ENCODE peak calls at places on chromosomes 3 and 15, in five cellular contexts. I is HepG2, K is endothelial cell of umbilical vein, P is A549, U is GM12878. T is an unnamed sample.
A peak's percentile ranks its signal among the peaks of the same experiment; 100 is the strongest.

GRCh38 chr3:60933828-60934227 is 317.4 kb downstream of the FHIT start:
- DNase-seq in I (no peak), K (no peak), P (no peak), U (no peak), T (no peak)

GRCh38 chr3:54087581-54088410 is 34.6 kb upstream of the CACNA2D3 start:
- DNase-seq in I (no peak), K (no peak), P (no peak), U (no peak), T (no peak)

GRCh38 chr3:156655819-156656566 is 18.4 kb upstream of the TIPARP start:
- DNase-seq in I (no peak), K (no peak), P (no peak), U (no peak), T (no peak)

GRCh38 chr15:85649372-85649771 is 145.4 kb downstream of the KLHL25 start:
- DNase-seq in I (peak; percentile 74), K (peak; percentile 70), P (peak; percentile 36), U (no peak), T (peak; percentile 85)

GRCh38 chr15:87287156-87287555 is 969.4 kb downstream of the NTRK3 start:
- DNase-seq in I (no peak), K (no peak), P (peak; percentile 3), U (no peak), T (no peak)

GRCh38 chr3:41477399-41478014 is 278.2 kb downstream of the CTNNB1 start:
- DNase-seq in I (peak; percentile 39), K (no peak), P (no peak), U (no peak), T (no peak)

GRCh38 chr3:72960812-72961518 is 35.6 kb upstream of the PPP4R2 start:
- DNase-seq in I (peak; percentile 86), K (no peak), P (no peak), U (no peak), T (no peak)

GRCh38 chr3:186983372-186984058 is 53.2 kb downstream of the ST6GAL1 start:
- DNase-seq in I (no peak), K (no peak), P (no peak), U (no peak), T (no peak)

GRCh38 chr3:39103791-39104552 is 3.5 kb downstream of the GORASP1 start:
- DNase-seq in I (no peak), K (no peak), P (no peak), U (no peak), T (no peak)

GRCh38 chr3:131193671-131194291 is 167.1 kb downstream of the NEK11 start:
- DNase-seq in I (no peak), K (no peak), P (peak; percentile 9), U (no peak), T (no peak)

GRCh38 chr3:9944271-9944670 is 7.9 kb downstream of the PRRT3 start:
- DNase-seq in I (no peak), K (no peak), P (no peak), U (no peak), T (no peak)

GRCh38 chr3:162367443-162368132 is 871.0 kb downstream of the OTOL1 start:
- DNase-seq in I (no peak), K (no peak), P (no peak), U (no peak), T (no peak)

GRCh38 chr3:149717391-149718056 is 34.8 kb downstream of the COMMD2 start:
- DNase-seq in I (peak; percentile 51), K (peak; percentile 87), P (peak; percentile 83), U (no peak), T (peak; percentile 61)

GRCh38 chr15:97235285-97235985 is 725.1 kb upstream of the ARRDC4 start:
- DNase-seq in I (peak; percentile 30), K (peak; percentile 71), P (peak; percentile 49), U (no peak), T (peak; percentile 75)

GRCh38 chr15:69154684-69155083 is 5.8 kb upstream of the GLCE start:
- DNase-seq in I (no peak), K (peak; percentile 96), P (no peak), U (no peak), T (no peak)

GRCh38 chr3:10432931-10433330 is 72.5 kb downstream of the ATP2B2 start:
- DNase-seq in I (no peak), K (no peak), P (no peak), U (no peak), T (no peak)

GRCh38 chr3:127858477-127858876 is 36.2 kb upstream of the MGLL start:
- DNase-seq in I (no peak), K (no peak), P (no peak), U (no peak), T (no peak)

GRCh38 chr3:58518304-58518789 is 18.6 kb downstream of the ACOX2 start:
- DNase-seq in I (peak; percentile 75), K (no peak), P (no peak), U (no peak), T (peak; percentile 48)

DNA sequence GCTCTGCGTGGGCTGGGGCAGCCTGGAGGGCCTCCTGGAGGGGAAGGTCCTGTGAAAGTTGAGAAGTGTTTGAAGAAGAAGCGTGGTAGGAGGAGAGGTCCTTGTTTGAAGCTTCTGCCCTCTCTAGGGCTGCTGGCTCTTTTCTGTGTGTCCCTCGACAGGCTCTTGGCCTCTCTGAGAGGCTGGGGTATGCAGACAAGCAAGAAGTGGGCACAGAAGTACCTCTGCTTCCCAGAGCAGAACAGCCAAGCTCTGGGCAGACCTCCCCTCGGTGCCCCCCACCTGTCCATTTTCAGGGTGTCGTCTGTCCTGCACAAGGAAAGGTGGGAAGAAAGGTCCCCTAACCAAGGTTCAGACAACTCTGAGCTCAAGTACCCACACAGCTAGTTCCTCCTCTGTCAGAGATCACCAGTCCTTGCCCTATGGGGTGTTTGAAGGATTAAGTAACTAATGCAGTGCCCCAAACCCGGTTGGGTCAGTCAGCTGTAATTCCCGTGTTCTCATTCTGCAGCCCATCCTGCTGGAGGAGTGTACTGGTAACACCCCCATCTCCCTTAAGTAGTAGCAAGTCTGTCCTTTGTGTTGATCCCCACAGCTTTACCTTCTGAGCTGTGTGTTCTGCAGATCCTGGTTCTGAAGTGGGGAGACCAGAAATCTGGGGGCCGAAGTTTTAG is 6.3 kb downstream of the CSK start:
- DNase-seq in I (no peak), K (no peak), P (no peak), U (no peak), T (peak; percentile 69)
- H3K4me3 ChIP-seq in I (no peak overlapping the region), K (no peak overlapping the region), P (no peak overlapping the region), U (peak overlapping the region; percentile 77), T (peak overlapping the region; percentile 44)

GRCh38 chr3:27468283-27468886 is 15.8 kb downstream of the SLC4A7 start:
- DNase-seq in I (no peak), K (no peak), P (no peak), U (no peak), T (no peak)

GRCh38 chr3:27462228-27462627 is 22.0 kb downstream of the SLC4A7 start:
- DNase-seq in I (no peak), K (no peak), P (no peak), U (no peak), T (no peak)

GRCh38 chr3:27464646-27465045 is 19.5 kb downstream of the SLC4A7 start:
- DNase-seq in I (no peak), K (no peak), P (no peak), U (no peak), T (no peak)

GRCh38 chr3:27472166-27472565 is 12.0 kb downstream of the SLC4A7 start:
- DNase-seq in I (no peak), K (no peak), P (no peak), U (no peak), T (peak; percentile 38)

GRCh38 chr3:27467545-27467944 is 16.6 kb downstream of the SLC4A7 start:
- DNase-seq in I (peak; percentile 28), K (peak; percentile 70), P (peak; percentile 57), U (no peak), T (peak; percentile 53)
- TF ChIP-seq MYC in I (no peak), K (no peak), P (no peak), U (no peak), T (no peak)

GRCh38 chr15:92892201-92892555 is 7.9 kb upstream of the CHD2 start:
- DNase-seq in I (no peak), K (no peak), P (no peak), U (no peak), T (no peak)
- TF ChIP-seq MAX in I (no peak), K (no peak), P (no peak), U (no peak), T (no peak)

DNA sequence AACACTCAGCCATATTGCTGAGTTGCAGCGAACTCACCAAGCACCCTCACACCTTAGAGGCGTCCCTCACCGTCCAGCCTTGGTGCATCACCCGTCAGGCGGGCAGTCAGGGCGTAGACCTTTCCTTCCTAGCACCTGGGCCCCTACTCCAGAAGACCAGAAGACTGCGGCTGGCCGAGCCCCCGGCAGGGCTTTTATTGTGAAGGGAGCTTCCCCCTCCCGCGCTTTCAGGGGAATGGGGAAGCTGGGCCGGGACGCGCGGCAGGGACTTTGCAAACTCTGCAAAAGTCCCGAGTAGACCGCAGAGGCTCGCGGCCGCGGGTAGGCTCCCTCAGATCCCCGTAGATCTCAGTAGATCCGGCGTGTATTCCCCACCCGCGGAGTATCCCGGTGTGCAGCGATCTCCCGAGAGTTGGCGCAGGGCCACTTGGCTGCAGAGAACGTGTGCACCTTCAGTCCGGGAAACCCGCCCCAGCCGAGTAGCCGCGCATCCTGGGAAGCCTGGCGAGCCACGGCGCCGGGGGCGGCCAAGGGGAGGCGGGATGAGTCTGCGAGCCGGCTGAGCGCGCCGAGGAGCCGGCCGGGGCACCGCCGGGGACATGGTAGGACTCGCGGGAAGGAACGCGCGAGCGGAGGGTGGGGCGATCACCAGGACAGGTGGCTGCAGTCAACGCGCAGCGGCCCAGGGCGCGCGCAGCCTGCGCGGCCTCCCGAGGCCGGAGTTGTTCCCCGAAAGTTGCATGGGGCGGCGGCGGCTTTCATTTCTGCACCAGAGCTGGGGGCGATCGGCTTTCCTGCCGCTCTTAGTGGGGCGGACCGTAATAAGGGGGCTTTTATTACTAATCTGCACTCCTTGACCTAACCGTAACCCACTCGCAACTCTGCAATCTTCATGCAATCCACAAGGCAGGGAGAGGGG is at the start of gene GASK1A:
- DNase-seq in I (no peak), K (no peak), P (no peak), U (no peak), T (peak; percentile 55)
- H3K4me3 ChIP-seq in I (peak within 1 kb of the TSS; percentile 30), K (no peak within 1 kb of the TSS), P (peak within 1 kb of the TSS; percentile 39), U (no peak within 1 kb of the TSS), T (no peak within 1 kb of the TSS)

T was measured in NB4.